ENCODE peak calls at places on chromosomes 13 and 19, in five cellular contexts. V is tibial nerve, J is aorta, Y is adipocyte, L is A549. R is an unnamed sample. For H3K4me1, the result is how much of the 10 kb centered on the place peaks cover.

GRCh38 chr19:38020331-38020730 is 113.3 kb downstream of the SIPA1L3 start:
- DNase-seq in J (no peak), L (no peak), Y (no peak), V (no peak), R (no peak)

GRCh38 chr19:33403221-33403972 is 29.9 kb downstream of the CEBPG start:
- DNase-seq in V (peak), Y (no peak), L (no peak), J (peak), R (peak)

GRCh38 chr19:11737964-11738745 is 591 bp downstream of the ZNF823 start:
- DNase-seq in J (peak), V (peak), L (peak), Y (peak), R (peak)

GRCh38 chr19:8342316-8342683 is 762 bp downstream of the KANK3 start:
- DNase-seq in L (no peak), J (no peak), V (no peak), Y (no peak), R (no peak)

GRCh38 chr13:31121327-31122140 is 40.2 kb downstream of the HSPH1 start:
- DNase-seq in V (no peak), J (no peak), Y (no peak), L (no peak), R (no peak)

GRCh38 chr19:7550987-7551761 is 15.7 kb downstream of the PNPLA6 start:
- DNase-seq in Y (peak), L (peak), J (peak), V (no peak), R (no peak)

GRCh38 chr19:32876236-32876918 is 6.8 kb upstream of the SLC7A9 start:
- DNase-seq in L (no peak), J (no peak), Y (no peak), V (no peak), R (peak)

GRCh38 chr19:7851623-7852500 is 21.8 kb downstream of the EVI5L start:
- DNase-seq in J (peak), Y (no peak), V (no peak), L (no peak), R (no peak)

GRCh38 chr19:6729573-6730152 is 7.7 kb downstream of the GPR108 start:
- DNase-seq in J (no peak), Y (no peak), L (no peak), V (no peak), R (no peak)

GRCh38 chr19:633786-634639 is 676 bp upstream of the POLRMT start:
- DNase-seq in L (no peak), Y (no peak), J (no peak), V (no peak), R (no peak)

GRCh38 chr13:101783554-101783953 is 331.1 kb downstream of the ITGBL1 start:
- DNase-seq in J (no peak), Y (no peak), L (no peak), V (no peak), R (no peak)

GRCh38 chr19:17331254-17331558 is 3.4 kb downstream of the ANO8 start:
- DNase-seq in J (no peak), Y (no peak), V (no peak), L (no peak), R (no peak)

GRCh38 chr13:94248454-94249233 is 230.8 kb downstream of the DCT start:
- DNase-seq in V (no peak), L (no peak), Y (peak), J (no peak), R (no peak)

DNA sequence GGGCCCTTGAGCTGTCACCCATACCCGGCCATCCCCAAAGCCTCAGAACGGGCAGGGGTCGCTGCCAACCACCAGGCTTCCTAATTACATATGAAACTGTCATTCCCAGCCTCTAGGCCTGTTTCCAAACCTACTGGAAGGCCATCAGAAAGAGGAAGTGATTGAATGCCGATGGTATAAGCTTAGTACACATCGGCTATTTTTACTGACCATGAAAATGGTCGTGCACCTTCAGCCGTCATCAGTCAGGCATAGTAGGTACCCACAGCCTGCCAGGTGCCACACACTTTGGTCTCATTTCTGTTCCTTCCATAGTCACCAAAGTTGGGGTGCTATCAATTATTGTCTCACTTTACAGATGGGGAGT is 10.2 kb downstream of the KRI1 start:
- DNase-seq in J (no peak), V (no peak), Y (no peak), L (no peak), R (no peak)
- H3K4me1 ChIP-seq in J (under half), V (under half), Y (under half), L (under half), R (under half)

DNA sequence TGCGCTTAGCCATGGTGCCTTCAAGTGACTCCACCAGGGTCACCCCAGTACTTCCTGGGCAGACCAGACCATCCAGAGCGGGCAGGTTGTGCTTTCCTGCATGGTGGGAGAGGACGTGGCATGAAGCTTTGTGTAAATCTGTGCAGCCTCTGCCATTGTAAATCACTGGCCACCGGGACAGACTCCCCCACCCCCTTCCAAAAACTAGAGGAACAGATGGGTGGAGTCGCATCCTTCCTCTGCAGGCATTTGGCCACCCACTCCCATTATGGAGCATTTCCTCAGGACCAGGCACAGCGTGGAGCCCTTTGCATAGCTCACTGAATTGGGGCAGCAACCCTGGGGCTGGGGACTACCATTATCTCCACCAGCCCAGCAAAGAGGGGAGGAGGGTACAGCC is 8.2 kb downstream of the BCKDHA start:
- DNase-seq in J (no peak), L (no peak), Y (no peak), V (no peak), R (no peak)
- H3K4me1 ChIP-seq in J (under half), L (under half), Y (under half), V (under half), R (under half)

DNA sequence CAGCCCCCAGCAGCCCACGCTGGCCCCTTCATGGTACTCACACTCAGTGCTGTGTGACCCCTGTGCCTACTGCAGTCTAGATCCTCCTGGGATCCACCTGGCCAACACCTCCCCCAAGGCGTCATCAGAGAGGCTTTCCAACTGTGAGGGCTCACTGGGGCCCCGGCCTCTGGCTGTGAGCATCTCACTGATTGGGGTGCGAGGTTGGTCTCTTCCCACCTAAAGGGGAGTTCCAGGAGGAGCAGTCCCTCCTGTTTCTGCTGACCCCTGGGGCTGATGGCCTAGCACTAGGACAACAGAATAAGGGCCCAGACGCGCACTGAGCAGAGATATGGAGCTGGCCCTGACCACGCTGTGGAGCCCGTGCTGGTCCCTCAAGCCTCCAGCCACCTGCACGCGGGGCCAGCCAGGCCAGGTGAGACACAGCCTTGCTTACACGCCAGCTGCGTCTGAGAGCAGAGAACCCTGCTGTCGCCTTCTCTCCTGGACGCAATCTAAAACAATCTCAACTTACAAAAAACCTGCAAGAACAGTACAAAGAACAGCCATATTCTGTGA is 32.2 kb downstream of the ELL start:
- DNase-seq in L (no peak), J (no peak), Y (no peak), V (no peak), R (no peak)
- H3K4me1 ChIP-seq in L (under half), J (under half), Y (under half), V (half or more), R (under half)

GRCh38 chr13:98276486-98276885 is 99.4 kb upstream of the RNF113B start:
- DNase-seq in J (no peak), Y (peak), V (no peak), L (no peak), R (no peak)

GRCh38 chr13:98279473-98280175 is 102.6 kb upstream of the RNF113B start:
- DNase-seq in J (no peak), Y (no peak), V (no peak), L (no peak), R (no peak)

GRCh38 chr13:98275711-98276171 is 98.7 kb upstream of the RNF113B start:
- DNase-seq in Y (peak), L (no peak), V (no peak), J (no peak), R (no peak)

GRCh38 chr13:98280176-98280510 is 103.1 kb upstream of the RNF113B start:
- DNase-seq in J (no peak), V (no peak), L (no peak), Y (no peak), R (no peak)

DNA sequence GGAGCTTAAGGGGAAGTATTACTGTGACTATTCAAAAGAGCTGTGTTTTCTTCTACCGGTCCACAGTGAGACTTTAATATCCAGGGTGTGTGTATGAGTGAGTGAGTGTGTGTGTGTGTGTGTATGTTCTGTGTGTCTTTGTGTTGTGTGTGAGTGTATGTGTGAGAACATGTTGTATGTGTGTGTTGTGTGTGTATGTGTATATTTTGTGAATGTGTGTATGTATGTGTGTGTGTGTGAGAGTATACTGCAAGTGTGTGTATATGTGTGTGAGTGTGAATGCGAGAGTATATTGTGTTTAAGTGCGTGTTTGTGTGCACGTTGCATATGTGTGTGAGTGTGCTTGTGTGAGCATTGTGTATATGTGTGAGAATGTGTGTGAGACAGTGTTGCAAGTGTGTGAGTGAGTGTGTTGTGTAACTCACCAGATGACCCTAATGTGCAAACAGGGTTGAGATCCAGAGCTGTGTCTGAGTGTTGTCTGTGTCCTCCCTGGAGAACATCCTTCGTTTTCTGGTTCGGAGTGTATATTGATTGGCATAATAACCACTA is 101.1 kb upstream of the RNF113B start:
- DNase-seq in V (no peak), Y (no peak), L (no peak), J (no peak), R (no peak)
- H3K4me1 ChIP-seq in V (under half), Y (under half), L (under half), J (under half), R (under half)

DNA sequence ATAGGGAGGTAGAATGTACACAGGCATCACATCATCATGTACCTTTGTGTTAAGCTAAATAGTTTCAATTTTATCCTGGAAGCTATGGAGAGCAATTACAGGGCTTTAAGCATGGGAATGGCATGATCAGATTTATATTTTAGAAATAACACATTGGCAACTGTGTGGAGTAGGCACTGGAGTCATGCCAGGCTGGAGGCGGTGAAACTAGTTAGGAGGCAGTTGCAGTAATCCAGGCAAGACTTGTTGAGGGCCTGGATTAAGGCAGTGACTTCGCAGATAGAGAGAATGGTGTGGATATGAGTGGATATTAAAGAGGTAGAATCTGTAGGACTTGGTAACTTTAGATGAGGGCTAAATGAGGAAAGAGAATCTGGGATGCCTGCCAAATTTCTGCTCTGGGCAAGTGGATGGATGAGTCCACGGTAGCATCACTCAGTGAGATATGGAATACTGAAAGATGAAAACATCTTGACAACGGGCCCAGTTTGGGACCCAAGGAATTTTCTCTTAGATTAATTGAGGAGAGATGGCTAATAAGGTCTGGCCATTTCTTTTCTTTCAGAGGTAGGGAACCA is 506.2 kb downstream of the FGF9 start:
- DNase-seq in V (no peak), J (no peak), L (no peak), Y (no peak), R (no peak)
- H3K4me1 ChIP-seq in V (under half), J (under half), L (under half), Y (under half), R (under half)

GRCh38 chr19:3518669-3519068 is 12.6 kb downstream of the FZR1 start:
- DNase-seq in V (no peak), Y (no peak), L (no peak), J (no peak), R (no peak)

GRCh38 chr19:3522421-3523360 is 16.3 kb upstream of the TEKTIP1 start:
- DNase-seq in Y (no peak), L (no peak), J (no peak), V (no peak), R (no peak)

GRCh38 chr19:3520166-3521103 is 14.3 kb downstream of the FZR1 start:
- DNase-seq in Y (no peak), L (no peak), J (no peak), V (no peak), R (no peak)

GRCh38 chr19:3519126-3519525 is 13.0 kb downstream of the FZR1 start:
- DNase-seq in V (no peak), L (no peak), J (no peak), Y (no peak), R (no peak)

DNA sequence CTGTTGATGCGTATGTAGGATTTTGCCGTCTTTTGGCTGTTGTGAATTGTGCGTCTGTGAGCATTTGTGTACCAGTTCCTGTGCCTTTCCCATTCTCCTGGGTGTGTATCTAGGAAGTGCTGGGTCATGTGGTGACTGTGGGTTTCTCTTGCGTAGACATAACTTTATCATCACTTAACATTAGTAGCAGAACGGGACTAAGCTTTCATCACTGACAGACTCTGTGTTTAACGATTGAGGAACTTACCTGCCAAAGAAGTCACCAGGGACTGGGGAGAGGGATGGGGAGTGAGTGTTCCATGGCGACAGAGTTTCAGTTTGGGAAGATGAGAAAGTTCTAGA is 15.0 kb downstream of the FZR1 start:
- DNase-seq in L (no peak), Y (no peak), J (no peak), V (no peak), R (no peak)
- H3K4me1 ChIP-seq in L (under half), Y (under half), J (under half), V (under half), R (under half)

GRCh38 chr13:49341941-49342340 is 94.2 kb downstream of the CDADC1 start:
- DNase-seq in V (no peak), L (no peak), J (no peak), Y (no peak), R (no peak)

GRCh38 chr13:49340161-49340560 is 92.4 kb downstream of the CDADC1 start:
- DNase-seq in J (no peak), V (no peak), L (no peak), Y (no peak), R (no peak)

GRCh38 chr13:49343255-49343654 is 95.5 kb downstream of the CDADC1 start:
- DNase-seq in V (no peak), L (no peak), J (no peak), Y (no peak), R (no peak)

GRCh38 chr13:49342404-49342803 is 94.7 kb downstream of the CDADC1 start:
- DNase-seq in V (no peak), Y (no peak), J (no peak), L (no peak), R (no peak)

DNA sequence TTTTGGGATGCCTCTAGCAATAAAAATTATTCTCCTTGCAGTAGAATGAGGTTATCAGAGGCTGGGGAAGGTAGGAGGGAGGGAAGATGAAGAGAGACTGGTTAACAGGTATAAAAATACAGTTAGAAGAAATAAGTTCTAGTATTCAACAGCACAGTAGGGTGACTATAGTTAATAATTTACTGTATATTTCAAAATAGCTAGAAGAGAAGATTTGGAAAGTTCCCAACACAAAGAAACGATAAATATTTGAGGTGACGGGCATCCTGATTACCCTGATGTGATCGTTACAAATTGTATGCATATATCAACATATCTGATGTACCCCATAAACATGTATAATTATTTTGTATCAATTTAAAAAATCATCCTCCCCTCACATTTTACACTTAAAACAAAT is 93.8 kb downstream of the CDADC1 start:
- DNase-seq in Y (no peak), L (no peak), V (no peak), J (no peak), R (no peak)
- H3K4me1 ChIP-seq in Y (under half), L (under half), V (under half), J (under half), R (under half)

GRCh38 chr19:15268192-15268927 is 36.1 kb upstream of the EPHX3 start:
- DNase-seq in L (no peak), V (no peak), J (no peak), Y (no peak), R (no peak)

GRCh38 chr19:15266683-15267082 is 34.4 kb upstream of the EPHX3 start:
- DNase-seq in J (no peak), L (no peak), Y (no peak), V (no peak), R (no peak)

GRCh38 chr19:15268928-15269253 is 36.6 kb upstream of the EPHX3 start:
- DNase-seq in Y (no peak), V (no peak), J (no peak), L (no peak), R (no peak)

GRCh38 chr19:15265849-15266248 is 33.6 kb upstream of the EPHX3 start:
- DNase-seq in L (no peak), V (peak), J (peak), Y (peak), R (peak)

GRCh38 chr19:15269806-15270205 is 37.6 kb upstream of the EPHX3 start:
- DNase-seq in L (no peak), Y (no peak), V (no peak), J (no peak), R (no peak)
- H3K4me1 ChIP-seq in L (under half), Y (under half), V (under half), J (under half), R (under half)

DNA sequence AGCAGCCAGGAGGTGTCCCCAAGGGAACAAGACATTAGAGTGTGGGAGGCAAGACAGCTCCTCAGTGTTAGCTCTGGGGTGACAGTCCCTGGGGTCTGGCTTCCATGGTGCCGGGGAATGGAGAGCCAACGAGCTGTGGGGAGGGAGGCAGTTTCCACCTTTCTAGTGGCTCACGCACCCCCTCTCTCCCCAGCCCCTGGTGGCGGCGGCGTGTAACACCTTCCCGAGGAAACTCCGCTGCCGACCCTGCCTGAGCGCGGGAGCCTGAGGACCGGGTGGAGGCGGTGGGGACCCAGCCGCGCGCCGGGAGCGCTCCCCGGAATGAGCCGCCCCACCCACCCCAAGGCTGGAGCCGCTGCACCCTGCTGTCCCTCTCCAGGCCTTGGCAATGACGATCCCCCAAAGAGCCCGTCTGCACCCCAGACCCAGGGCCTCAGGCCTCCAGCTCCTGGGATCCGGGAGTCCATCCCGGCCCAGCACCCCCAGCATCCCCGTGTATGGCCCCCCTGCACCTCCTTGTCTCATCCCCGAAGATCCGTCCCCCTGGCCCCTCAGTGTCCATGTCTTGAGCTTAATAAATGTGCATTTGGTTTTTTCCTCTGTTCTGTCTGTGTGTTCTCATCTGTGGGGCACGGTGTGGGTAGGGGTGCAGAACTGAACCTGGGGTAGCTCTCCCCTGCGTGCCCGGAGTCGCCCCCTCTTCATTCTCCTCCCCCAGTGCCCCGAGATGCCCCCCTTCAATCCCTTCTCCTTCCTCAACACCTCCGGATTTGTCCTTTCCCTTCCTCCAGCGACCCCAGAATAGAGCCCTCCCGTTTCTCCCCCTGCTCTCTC is 617 bp upstream of the FXYD5 start:
- DNase-seq in V (no peak), J (no peak), Y (peak), L (peak), R (peak)
- H3K4me1 ChIP-seq in V (under half), J (under half), Y (under half), L (under half), R (under half)